ENCODE peak calls at places on chromosomes 13 and 19, in five cellular contexts. I, A, W, V and O are unnamed samples.

GRCh38 chr19:10344780-10345179 is 5.4 kb upstream of the ICAM3 start:
- DNase-seq in I (no peak), A (no peak), W (no peak), V (no peak), O (no peak)

GRCh38 chr19:29851769-29852521 is 40.2 kb downstream of the CCNE1 start:
- DNase-seq in I (no peak), A (no peak), W (peak), V (no peak), O (no peak)

GRCh38 chr19:46861691-46862503 is 1.1 kb downstream of the ARHGAP35 start:
- DNase-seq in I (no peak), A (no peak), W (no peak), V (no peak), O (no peak)

GRCh38 chr19:17391371-17392151 is 2.4 kb downstream of the CCDC194 start:
- DNase-seq in I (no peak), A (no peak), W (no peak), V (no peak), O (no peak)

GRCh38 chr13:24605923-24606372 is 74.3 kb upstream of the ATP12A start:
- DNase-seq in I (peak), A (no peak), W (no peak), V (peak), O (peak)

GRCh38 chr13:41610426-41610825 is 153.1 kb downstream of the RGCC start:
- DNase-seq in I (no peak), A (no peak), W (no peak), V (peak), O (no peak)

GRCh38 chr19:29002336-29002735 is 210.6 kb downstream of the UQCRFS1 start:
- DNase-seq in I (no peak), A (no peak), W (no peak), V (no peak), O (no peak)

GRCh38 chr19:49539192-49539952 is 11.6 kb downstream of the RCN3 start:
- DNase-seq in I (no peak), A (no peak), W (no peak), V (no peak), O (no peak)

GRCh38 chr13:32647926-32648325 is 61.7 kb downstream of the PDS5B start:
- DNase-seq in I (no peak), A (no peak), W (no peak), V (no peak), O (no peak)

GRCh38 chr13:85009447-85009846 is 789.8 kb downstream of the SLITRK6 start:
- DNase-seq in I (no peak), A (no peak), W (no peak), V (no peak), O (no peak)

GRCh38 chr19:5522106-5522505 is 45.6 kb downstream of the TINCR start:
- DNase-seq in I (no peak), A (no peak), W (no peak), V (no peak), O (no peak)

GRCh38 chr19:30691767-30692516 is 319.8 kb downstream of the ZNF536 start:
- DNase-seq in I (no peak), A (no peak), W (no peak), V (no peak), O (no peak)

GRCh38 chr13:42398542-42398941 is 126.6 kb downstream of the AKAP11 start:
- DNase-seq in I (no peak), A (no peak), W (no peak), V (no peak), O (no peak)

GRCh38 chr13:50577806-50578205 is 265.7 kb downstream of the DLEU7 start:
- DNase-seq in I (no peak), A (no peak), W (no peak), V (no peak), O (no peak)

GRCh38 chr19:7382694-7383093 is 34.0 kb downstream of the ARHGEF18 start:
- DNase-seq in I (no peak), A (no peak), W (no peak), V (no peak), O (no peak)

GRCh38 chr13:102847272-102848234 is 1.7 kb downstream of the ERCC5 start:
- DNase-seq in I (no peak), A (no peak), W (no peak), V (no peak), O (peak)

GRCh38 chr13:66995366-66995663 is 234.8 kb downstream of the PCDH9 start:
- DNase-seq in I (no peak), A (no peak), W (no peak), V (no peak), O (no peak)

GRCh38 chr13:31050486-31051400 is 111.0 kb downstream of the HSPH1 start:
- DNase-seq in I (no peak), A (no peak), W (no peak), V (no peak), O (no peak)

GRCh38 chr19:1508507-1508856 is 4.3 kb downstream of the ADAMTSL5 start:
- DNase-seq in I (no peak), A (no peak), W (no peak), V (no peak), O (no peak)
- TF ChIP-seq MAX in I (no peak), A (no peak), W (no peak), V (no peak), O (no peak)

GRCh38 chr19:35116085-35116801 is 620 bp downstream of the FXYD3 start:
- DNase-seq in I (peak), A (no peak), W (no peak), V (no peak), O (no peak)
- TF ChIP-seq YY1 in I (no peak), A (no peak), W (no peak), V (no peak), O (no peak)

DNA sequence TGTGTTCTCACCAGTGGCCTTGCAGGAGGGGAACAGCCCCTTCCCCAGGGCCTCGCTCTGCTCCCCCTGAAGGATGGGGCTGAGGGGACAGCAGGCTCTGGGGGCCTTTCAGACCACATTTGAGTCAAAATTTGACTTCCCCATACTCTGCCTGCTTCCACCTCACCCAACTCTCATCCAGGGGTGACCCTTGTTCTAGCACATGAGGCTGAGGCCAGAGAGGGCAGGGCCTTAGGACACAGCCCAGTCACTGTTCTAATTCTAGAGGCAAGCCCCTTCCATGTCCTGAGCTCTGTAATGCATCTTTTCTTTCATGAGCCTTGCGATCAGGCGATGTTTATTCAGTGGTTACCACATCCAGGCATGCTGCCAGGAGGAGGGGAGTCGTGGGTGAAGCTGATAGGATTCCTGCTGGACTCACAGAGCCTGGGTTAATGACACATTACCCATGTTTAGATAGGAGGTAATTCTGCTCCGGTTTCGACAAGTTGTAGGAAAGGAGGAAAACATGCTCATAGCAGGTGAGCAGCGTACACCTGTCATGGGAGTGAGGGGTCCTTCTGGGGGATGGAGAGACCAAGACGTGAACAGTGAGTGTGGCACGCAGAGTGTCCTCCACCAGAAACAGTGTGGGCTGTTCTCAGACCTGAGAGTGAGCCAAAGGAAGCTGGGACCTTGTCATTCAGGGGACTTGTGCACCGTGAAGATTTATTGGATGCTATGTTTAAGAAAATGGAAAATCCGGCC is 9.3 kb downstream of the RPS9 start:
- DNase-seq in I (peak), A (no peak), W (no peak), V (peak), O (peak)
- TF ChIP-seq POLR2A in I (no peak), A (no peak), W (no peak), V (peak), O (no peak)

GRCh38 chr13:110314516-110315245 is 7.6 kb downstream of the COL4A2 start:
- DNase-seq in I (no peak), A (no peak), W (no peak), V (no peak), O (no peak)

GRCh38 chr13:110309661-110310524 is 2.8 kb downstream of the COL4A2 start:
- DNase-seq in I (no peak), A (no peak), W (no peak), V (no peak), O (no peak)

GRCh38 chr13:110311721-110312668 is 4.9 kb downstream of the COL4A2 start:
- DNase-seq in I (no peak), A (no peak), W (no peak), V (no peak), O (no peak)

GRCh38 chr13:110310541-110311491 is 3.7 kb downstream of the COL4A2 start:
- DNase-seq in I (no peak), A (no peak), W (no peak), V (no peak), O (no peak)

DNA sequence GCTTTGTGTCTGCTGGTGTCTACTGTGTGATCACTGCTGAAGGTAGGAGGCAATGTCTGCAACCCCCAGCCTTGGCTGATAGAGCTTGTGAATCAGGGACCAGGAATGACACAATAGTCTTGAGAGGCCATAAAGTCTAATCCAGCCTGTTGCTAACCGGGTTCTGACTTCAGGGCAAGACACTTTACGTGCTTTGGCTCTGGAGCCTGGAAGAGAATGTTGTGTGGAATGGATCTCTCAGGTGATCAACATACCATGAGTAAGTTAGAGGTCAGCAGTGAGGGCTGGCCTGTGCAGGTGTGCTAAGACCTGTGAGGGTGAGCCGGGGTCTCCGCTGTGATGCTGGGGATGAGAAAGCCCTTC is 5.6 kb downstream of the COL4A2 start:
- DNase-seq in I (no peak), A (no peak), W (no peak), V (no peak), O (no peak)
- TF ChIP-seq MAX in I (no peak), A (no peak), W (no peak), V (no peak), O (no peak)

DNA sequence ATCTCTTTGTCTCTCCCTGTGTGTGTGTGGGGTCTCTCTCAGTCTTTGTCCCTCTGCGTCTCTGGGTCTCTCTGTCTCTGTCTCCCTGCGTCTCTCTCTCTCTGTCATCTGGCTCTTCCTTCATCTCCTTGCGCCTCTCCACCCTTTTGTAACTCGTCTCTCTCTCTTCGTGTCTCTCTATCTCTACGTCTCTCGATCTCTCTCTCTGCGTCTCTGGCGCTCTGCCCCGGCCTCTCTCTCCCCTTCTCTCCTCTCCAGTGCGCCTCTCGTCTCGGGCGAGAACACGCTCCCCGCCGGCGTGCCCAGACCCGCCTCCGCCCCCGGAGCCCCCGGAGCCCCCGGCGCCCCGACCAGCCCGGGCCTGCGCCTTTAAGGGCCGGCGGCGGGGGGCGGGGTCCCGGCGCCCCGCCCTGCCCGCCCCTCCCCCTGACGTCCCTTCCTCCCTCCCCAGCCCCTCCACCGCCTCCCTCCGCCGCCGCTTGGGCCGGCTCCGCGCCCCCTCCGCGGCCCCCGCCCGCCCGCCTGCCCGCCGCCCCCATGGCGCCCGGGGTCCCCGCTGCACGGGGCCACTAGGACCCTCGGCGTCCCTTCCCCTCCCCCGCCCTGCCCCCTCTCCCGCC is at the start of gene MARK4:
- DNase-seq in I (peak), A (no peak), W (no peak), V (no peak), O (peak)
- TF ChIP-seq YY1 in I (no peak), A (no peak), W (no peak), V (no peak), O (no peak)

DNA sequence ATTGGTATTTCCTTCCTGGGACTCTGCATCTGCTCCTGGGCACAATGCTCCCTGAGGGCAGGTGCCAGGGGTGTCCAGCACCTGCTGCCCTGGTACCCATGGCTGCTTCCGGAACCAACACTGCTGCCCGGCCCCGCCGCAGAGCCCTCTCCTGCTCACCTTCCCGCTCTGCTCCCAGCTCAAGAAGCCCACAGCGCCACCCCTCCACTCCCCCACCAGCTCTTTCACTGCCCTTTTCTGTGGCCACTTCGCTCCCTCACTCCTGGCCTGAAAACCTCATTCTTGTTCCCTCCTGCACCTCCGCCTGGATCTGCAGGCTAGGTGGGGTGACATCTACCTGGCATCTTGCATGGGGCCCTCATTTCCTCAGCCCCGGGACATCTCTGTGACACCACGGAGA is 6.4 kb downstream of the ZNF787 start:
- DNase-seq in I (no peak), A (no peak), W (no peak), V (no peak), O (no peak)
- TF ChIP-seq POLR2A in I (peak), A (peak), W (no peak), V (no peak), O (no peak)

GRCh38 chr13:100852146-100852545 is 177.6 kb upstream of the TMTC4 start:
- DNase-seq in I (no peak), A (no peak), W (no peak), V (no peak), O (no peak)
- TF ChIP-seq MAX in I (no peak), A (no peak), W (no peak), V (no peak), O (no peak)